ENCODE peak calls at places on chromosome 5, in five cellular contexts. One of them, this sample, is unnamed.

GRCh38 chr5:107668933-107669542 is 1.7 kb downstream of the EFNA5 start:
- DNase-seq in trophoblast cell: no peak
- DNase-seq in H9: peak
- DNase-seq in neuronal stem cell: no peak
- DNase-seq in IMR-90: no peak
- DNase-seq in this sample: no peak

GRCh38 chr5:179137643-179138567 is 77.7 kb downstream of the ZNF354C start:
- DNase-seq in H9: no peak
- DNase-seq in IMR-90: no peak
- DNase-seq in trophoblast cell: no peak
- DNase-seq in neuronal stem cell: no peak
- DNase-seq in this sample: no peak

GRCh38 chr5:141632650-141633049 is 4.0 kb downstream of the HDAC3 start:
- DNase-seq in trophoblast cell: no peak
- DNase-seq in IMR-90: no peak
- DNase-seq in H9: no peak
- DNase-seq in neuronal stem cell: no peak
- DNase-seq in this sample: no peak

GRCh38 chr5:127957183-127957582 is 126.4 kb upstream of the SLC12A2 start:
- DNase-seq in trophoblast cell: peak
- DNase-seq in neuronal stem cell: no peak
- DNase-seq in IMR-90: peak
- DNase-seq in H9: no peak
- DNase-seq in this sample: no peak

GRCh38 chr5:17154211-17154996 is 63.0 kb upstream of the BASP1 start:
- DNase-seq in trophoblast cell: no peak
- DNase-seq in IMR-90: peak
- DNase-seq in neuronal stem cell: no peak
- DNase-seq in H9: no peak
- DNase-seq in this sample: no peak

GRCh38 chr5:153678617-153679329 is 188.3 kb downstream of the GRIA1 start:
- DNase-seq in trophoblast cell: no peak
- DNase-seq in neuronal stem cell: no peak
- DNase-seq in IMR-90: no peak
- DNase-seq in H9: no peak
- DNase-seq in this sample: no peak

GRCh38 chr5:27702339-27702820 is 664.0 kb upstream of the CDH9 start:
- DNase-seq in H9: no peak
- DNase-seq in neuronal stem cell: peak
- DNase-seq in IMR-90: no peak
- DNase-seq in trophoblast cell: no peak
- DNase-seq in this sample: no peak

GRCh38 chr5:169511708-169512107 is 71.9 kb upstream of the SPDL1 start:
- DNase-seq in neuronal stem cell: no peak
- DNase-seq in H9: no peak
- DNase-seq in IMR-90: no peak
- DNase-seq in trophoblast cell: no peak
- DNase-seq in this sample: no peak

GRCh38 chr5:90802695-90803317 is 244.2 kb downstream of the ADGRV1 start:
- DNase-seq in IMR-90: peak
- DNase-seq in trophoblast cell: peak
- DNase-seq in neuronal stem cell: peak
- DNase-seq in H9: peak
- DNase-seq in this sample: no peak

GRCh38 chr5:53023969-53024368 is 34.8 kb downstream of the ITGA2 start:
- DNase-seq in trophoblast cell: no peak
- DNase-seq in IMR-90: peak
- DNase-seq in H9: no peak
- DNase-seq in neuronal stem cell: no peak
- DNase-seq in this sample: no peak

GRCh38 chr5:172113036-172113435 is 75.0 kb downstream of the STK10 start:
- DNase-seq in H9: no peak
- DNase-seq in neuronal stem cell: no peak
- DNase-seq in IMR-90: no peak
- DNase-seq in trophoblast cell: no peak
- DNase-seq in this sample: no peak

GRCh38 chr5:59840200-59840601 is 53.3 kb downstream of the PDE4D start:
- DNase-seq in H9: no peak
- DNase-seq in IMR-90: peak
- DNase-seq in neuronal stem cell: no peak
- DNase-seq in trophoblast cell: no peak
- DNase-seq in this sample: no peak

GRCh38 chr5:141349917-141350619 is at the start of gene PCDHGB1:
- DNase-seq in IMR-90: peak
- DNase-seq in neuronal stem cell: no peak
- DNase-seq in trophoblast cell: no peak
- DNase-seq in H9: peak
- DNase-seq in this sample: no peak

GRCh38 chr5:116520706-116521105 is 53.9 kb downstream of the SEMA6A start:
- DNase-seq in IMR-90: no peak
- DNase-seq in H9: no peak
- DNase-seq in neuronal stem cell: no peak
- DNase-seq in trophoblast cell: no peak
- DNase-seq in this sample: no peak

GRCh38 chr5:114018178-114018577 is 343.7 kb upstream of the KCNN2 start:
- DNase-seq in neuronal stem cell: peak
- DNase-seq in trophoblast cell: no peak
- DNase-seq in IMR-90: peak
- DNase-seq in H9: no peak
- DNase-seq in this sample: no peak

GRCh38 chr5:112127856-112128255 is 291.2 kb downstream of the EPB41L4A start:
- DNase-seq in H9: no peak
- DNase-seq in IMR-90: peak
- DNase-seq in neuronal stem cell: no peak
- DNase-seq in trophoblast cell: no peak
- DNase-seq in this sample: no peak

GRCh38 chr5:151615431-151615830 is 24.3 kb upstream of the FAT2 start:
- DNase-seq in IMR-90: no peak
- DNase-seq in H9: no peak
- DNase-seq in trophoblast cell: no peak
- DNase-seq in neuronal stem cell: no peak
- DNase-seq in this sample: no peak

GRCh38 chr5:102666164-102666951 is 88.7 kb upstream of the PAM start:
- DNase-seq in trophoblast cell: no peak
- DNase-seq in neuronal stem cell: peak
- DNase-seq in H9: no peak
- DNase-seq in IMR-90: no peak
- DNase-seq in this sample: no peak

GRCh38 chr5:127040779-127041520 is 10.6 kb upstream of the MARCHF3 start:
- DNase-seq in trophoblast cell: no peak
- DNase-seq in H9: peak
- DNase-seq in IMR-90: peak
- DNase-seq in neuronal stem cell: no peak
- DNase-seq in this sample: no peak

GRCh38 chr5:14871573-14872069 is at the start of gene ANKH:
- DNase-seq in IMR-90: peak
- DNase-seq in H9: peak
- DNase-seq in neuronal stem cell: peak
- DNase-seq in trophoblast cell: peak
- DNase-seq in this sample: peak

GRCh38 chr5:36392818-36393217 is 91.1 kb upstream of the RANBP3L start:
- DNase-seq in trophoblast cell: no peak
- DNase-seq in neuronal stem cell: no peak
- DNase-seq in H9: no peak
- DNase-seq in IMR-90: peak
- DNase-seq in this sample: no peak

GRCh38 chr5:77847814-77848290 is 71.7 kb upstream of the TBCA start:
- DNase-seq in H9: peak
- DNase-seq in trophoblast cell: no peak
- DNase-seq in IMR-90: no peak
- DNase-seq in neuronal stem cell: peak
- DNase-seq in this sample: peak

GRCh38 chr5:41312478-41313060 is 99.2 kb upstream of the C6 start:
- DNase-seq in H9: no peak
- DNase-seq in IMR-90: no peak
- DNase-seq in neuronal stem cell: no peak
- DNase-seq in trophoblast cell: no peak
- DNase-seq in this sample: no peak

GRCh38 chr5:101430551-101430950 is 527.5 kb upstream of the ST8SIA4 start:
- DNase-seq in trophoblast cell: no peak
- DNase-seq in IMR-90: no peak
- DNase-seq in neuronal stem cell: no peak
- DNase-seq in H9: no peak
- DNase-seq in this sample: no peak

GRCh38 chr5:177495243-177496060 is 2.0 kb downstream of the PDLIM7 start:
- DNase-seq in trophoblast cell: no peak
- DNase-seq in neuronal stem cell: peak
- DNase-seq in IMR-90: peak
- DNase-seq in H9: peak
- DNase-seq in this sample: peak

GRCh38 chr5:32869216-32869615 is 158.1 kb downstream of the NPR3 start:
- DNase-seq in IMR-90: peak
- DNase-seq in H9: no peak
- DNase-seq in neuronal stem cell: no peak
- DNase-seq in trophoblast cell: no peak
- DNase-seq in this sample: no peak

GRCh38 chr5:55634866-55635265 is 77.3 kb downstream of the SLC38A9 start:
- DNase-seq in neuronal stem cell: no peak
- DNase-seq in IMR-90: no peak
- DNase-seq in trophoblast cell: no peak
- DNase-seq in H9: no peak
- DNase-seq in this sample: no peak

GRCh38 chr5:172855597-172856292 is 21.7 kb downstream of the ERGIC1 start:
- DNase-seq in IMR-90: no peak
- DNase-seq in neuronal stem cell: no peak
- DNase-seq in H9: no peak
- DNase-seq in trophoblast cell: no peak
- DNase-seq in this sample: no peak

GRCh38 chr5:163410505-163410904 is 26.9 kb upstream of the CCNG1 start:
- DNase-seq in H9: no peak
- DNase-seq in trophoblast cell: no peak
- DNase-seq in neuronal stem cell: no peak
- DNase-seq in IMR-90: no peak
- DNase-seq in this sample: no peak

GRCh38 chr5:176450077-176450476 is 1.9 kb downstream of the FAF2 start:
- DNase-seq in trophoblast cell: no peak
- DNase-seq in IMR-90: no peak
- DNase-seq in neuronal stem cell: no peak
- DNase-seq in H9: no peak
- DNase-seq in this sample: no peak

GRCh38 chr5:176446884-176447537 is 1.2 kb upstream of the FAF2 start:
- DNase-seq in IMR-90: no peak
- DNase-seq in H9: peak
- DNase-seq in neuronal stem cell: peak
- DNase-seq in trophoblast cell: no peak
- DNase-seq in this sample: no peak

GRCh38 chr5:176444742-176445141 is 3.4 kb upstream of the FAF2 start:
- DNase-seq in H9: no peak
- DNase-seq in IMR-90: no peak
- DNase-seq in neuronal stem cell: no peak
- DNase-seq in trophoblast cell: no peak
- DNase-seq in this sample: no peak

GRCh38 chr5:176447538-176447981 is 625 bp upstream of the FAF2 start:
- DNase-seq in H9: no peak
- DNase-seq in neuronal stem cell: no peak
- DNase-seq in trophoblast cell: no peak
- DNase-seq in IMR-90: no peak
- DNase-seq in this sample: no peak

GRCh38 chr5:176447982-176448608 is at the start of gene FAF2:
- DNase-seq in IMR-90: peak
- DNase-seq in trophoblast cell: peak
- DNase-seq in H9: peak
- DNase-seq in neuronal stem cell: peak
- DNase-seq in this sample: peak
- H3K14ac ChIP-seq in IMR-90: peak
- H3K14ac ChIP-seq in trophoblast cell: peak
- H3K14ac ChIP-seq in H9: peak
- H3K14ac ChIP-seq in neuronal stem cell: no peak
- H3K14ac ChIP-seq in this sample: no peak

GRCh38 chr5:139659673-139660072 is 11.5 kb downstream of the CXXC5 start:
- DNase-seq in IMR-90: no peak
- DNase-seq in neuronal stem cell: no peak
- DNase-seq in trophoblast cell: no peak
- DNase-seq in H9: no peak
- DNase-seq in this sample: no peak
- H3K14ac ChIP-seq in IMR-90: peak
- H3K14ac ChIP-seq in neuronal stem cell: peak
- H3K14ac ChIP-seq in trophoblast cell: peak
- H3K14ac ChIP-seq in H9: no peak
- H3K14ac ChIP-seq in this sample: no peak

DNA sequence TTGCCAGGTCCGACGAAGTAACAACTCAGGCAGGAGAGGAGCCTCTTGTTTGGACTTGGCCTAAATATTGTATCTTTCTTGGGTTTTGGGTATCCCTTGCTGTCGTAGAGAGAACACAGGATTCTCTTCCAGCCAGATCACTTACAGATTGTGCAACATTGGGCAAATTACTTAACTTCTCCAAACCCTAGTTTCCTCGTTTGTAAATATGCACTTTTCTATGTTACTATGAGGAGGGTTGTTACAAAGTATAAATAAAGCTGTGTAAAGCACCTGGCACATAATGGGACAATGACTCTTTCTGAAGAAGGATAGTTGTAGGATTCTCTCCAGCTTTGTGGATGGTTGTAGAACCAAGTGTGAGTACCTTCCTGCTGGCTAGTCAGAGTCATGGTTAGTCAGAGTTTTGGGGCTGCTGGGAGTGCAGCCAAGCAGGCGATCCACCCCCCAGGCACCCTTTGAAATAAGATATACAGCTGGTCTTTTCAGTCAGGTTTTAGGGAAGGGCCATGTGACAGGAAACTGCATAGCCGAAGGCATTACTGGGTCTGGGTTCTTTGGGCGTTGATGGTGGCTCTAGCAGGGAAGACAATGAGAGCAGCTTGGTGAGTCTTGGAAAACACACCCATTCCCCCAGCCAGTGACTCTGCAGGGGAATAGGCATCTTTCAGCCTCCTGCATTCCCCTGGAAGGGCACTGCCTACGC is 49.9 kb upstream of the GDNF start:
- DNase-seq in trophoblast cell: no peak
- DNase-seq in IMR-90: peak
- DNase-seq in H9: no peak
- DNase-seq in neuronal stem cell: no peak
- DNase-seq in this sample: no peak
- H3K14ac ChIP-seq in trophoblast cell: no peak
- H3K14ac ChIP-seq in IMR-90: peak
- H3K14ac ChIP-seq in H9: no peak
- H3K14ac ChIP-seq in neuronal stem cell: no peak
- H3K14ac ChIP-seq in this sample: no peak

DNA sequence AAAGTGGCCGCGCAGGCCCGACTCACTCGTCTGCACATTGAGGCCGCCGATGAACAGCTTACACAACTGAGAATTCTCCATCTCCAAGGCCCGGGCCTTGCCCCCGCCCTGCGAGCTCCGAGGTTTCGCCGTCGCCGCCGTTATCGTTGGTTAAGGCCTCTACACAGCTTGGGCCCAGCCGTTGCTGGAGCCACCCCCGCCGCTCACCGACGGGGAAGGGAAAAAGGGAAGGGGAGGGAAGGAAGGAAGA is 252 bp downstream of the HNRNPA0 start:
- DNase-seq in H9: no peak
- DNase-seq in neuronal stem cell: no peak
- DNase-seq in IMR-90: no peak
- DNase-seq in trophoblast cell: no peak
- DNase-seq in this sample: no peak
- H3K14ac ChIP-seq in H9: peak
- H3K14ac ChIP-seq in neuronal stem cell: peak
- H3K14ac ChIP-seq in IMR-90: peak
- H3K14ac ChIP-seq in trophoblast cell: peak
- H3K14ac ChIP-seq in this sample: no peak

GRCh38 chr5:95960802-95961616 is 642 bp downstream of the ELL2 start:
- DNase-seq in H9: peak
- DNase-seq in neuronal stem cell: peak
- DNase-seq in trophoblast cell: peak
- DNase-seq in IMR-90: peak
- DNase-seq in this sample: no peak
- H3K14ac ChIP-seq in H9: peak
- H3K14ac ChIP-seq in neuronal stem cell: peak
- H3K14ac ChIP-seq in trophoblast cell: peak
- H3K14ac ChIP-seq in IMR-90: peak
- H3K14ac ChIP-seq in this sample: no peak

This sample was measured in H1.